ENCODE peak calls at places on chromosome 12, in four cellular contexts. R is activated CD8-positive, alpha-beta memory T cell treated with anti-CD3 and anti-CD28 coated beads, Interleukin-2, amount 10 ng/mL, durations not matched to agents 7 days and 5 days; M is H1; B is WTC11. G is an unnamed sample.
A peak's percentile ranks its signal among the peaks of the same experiment; 100 is the strongest.

GRCh38 chr12:54136844-54137580 is 51.8 kb downstream of the SMUG1 start:
- DNase-seq in R (no peak), M (no peak), B (no peak), G (no peak)

GRCh38 chr12:119398190-119398589 is 63.7 kb downstream of the CCDC60 start:
- DNase-seq in R (no peak), M (no peak), B (no peak), G (no peak)

GRCh38 chr12:122079532-122080081 is 1.1 kb downstream of the MLXIP start:
- DNase-seq in R (peak; percentile 47), M (no peak), B (no peak), G (no peak)

GRCh38 chr12:121365416-121366062 is 13.3 kb upstream of the ANAPC5 start:
- DNase-seq in R (no peak), M (no peak), B (no peak), G (no peak)

GRCh38 chr12:48831257-48831656 is 13.0 kb downstream of the CACNB3 start:
- DNase-seq in R (no peak), M (no peak), B (no peak), G (no peak)

GRCh38 chr12:3303410-3304136 is 187.4 kb upstream of the PRMT8 start:
- DNase-seq in R (no peak), M (no peak), B (peak; percentile 74), G (no peak)

GRCh38 chr12:12091977-12092663 is 21.4 kb downstream of the BCL2L14 start:
- DNase-seq in R (peak; percentile 25), M (no peak), B (no peak), G (no peak)

GRCh38 chr12:84599539-84599938 is 313.1 kb downstream of the SLC6A15 start:
- DNase-seq in R (no peak), M (no peak), B (no peak), G (no peak)

GRCh38 chr12:88931598-88931997 is 351.3 kb upstream of the KITLG start:
- DNase-seq in R (no peak), M (no peak), B (no peak), G (no peak)

GRCh38 chr12:131438874-131439273 is 272.0 kb upstream of the SFSWAP start:
- DNase-seq in R (no peak), M (no peak), B (peak; percentile 62), G (no peak)

GRCh38 chr12:65168606-65169310 is 625 bp upstream of the LEMD3 start:
- DNase-seq in R (no peak), M (no peak), B (no peak), G (no peak)

GRCh38 chr12:7747196-7747595 is at the start of gene CLEC4C:
- DNase-seq in R (no peak), M (no peak), B (no peak), G (no peak)

GRCh38 chr12:27277846-27278260 is 33.8 kb downstream of the STK38L start:
- DNase-seq in R (no peak), M (no peak), B (no peak), G (peak; percentile 9)

GRCh38 chr12:116172224-116172849 is 105.2 kb downstream of the MED13L start:
- DNase-seq in R (peak; percentile 80), M (no peak), B (no peak), G (no peak)

GRCh38 chr12:116130431-116130830 is 147.1 kb downstream of the MED13L start:
- DNase-seq in R (no peak), M (no peak), B (no peak), G (no peak)

GRCh38 chr12:57845478-57846284 is 848 bp downstream of the CTDSP2 start:
- DNase-seq in R (peak; percentile 73), M (no peak), B (peak; percentile 74), G (no peak)

GRCh38 chr12:81779216-81779615 is 20.1 kb upstream of the PPFIA2 start:
- DNase-seq in R (no peak), M (no peak), B (no peak), G (no peak)

GRCh38 chr12:110940296-110940695 is 19.9 kb upstream of the MYL2 start:
- DNase-seq in R (no peak), M (no peak), B (no peak), G (no peak)

GRCh38 chr12:46071335-46071734 is 81.0 kb upstream of the SCAF11 start:
- DNase-seq in R (no peak), M (no peak), B (no peak), G (no peak)

GRCh38 chr12:119115296-119115905 is 63.3 kb upstream of the HSPB8 start:
- DNase-seq in R (peak; percentile 41), M (no peak), B (peak; percentile 69), G (peak; percentile 28)

G was measured in iPS DF 19.7.